ENCODE peak calls at places on chromosomes 6 and 20, in four cellular contexts. One of them, this sample, is unnamed.

GRCh38 chr20:40741507-40742106 is 52.6 kb upstream of the MAFB start:
- DNase-seq in activated naive CD8-positive, alpha-beta T cell treated with anti-CD3 and anti-CD28 coated beads, Interleukin-2, amount 50 U/mL, for 16 hours: no peak
- DNase-seq in NCI-H510A treated with DMSO at 0.1 percent for 48 hours: peak
- DNase-seq in GM12865: peak
- DNase-seq in this sample: peak

GRCh38 chr20:38714308-38714707 is 10.0 kb upstream of the SLC32A1 start:
- DNase-seq in activated naive CD8-positive, alpha-beta T cell treated with anti-CD3 and anti-CD28 coated beads, Interleukin-2, amount 50 U/mL, for 16 hours: no peak
- DNase-seq in NCI-H510A treated with DMSO at 0.1 percent for 48 hours: no peak
- DNase-seq in GM12865: no peak
- DNase-seq in this sample: no peak

GRCh38 chr20:37821691-37822655 is 81.0 kb upstream of the VSTM2L start:
- DNase-seq in GM12865: no peak
- DNase-seq in activated naive CD8-positive, alpha-beta T cell treated with anti-CD3 and anti-CD28 coated beads, Interleukin-2, amount 50 U/mL, for 16 hours: no peak
- DNase-seq in NCI-H510A treated with DMSO at 0.1 percent for 48 hours: no peak
- DNase-seq in this sample: no peak

GRCh38 chr6:26473758-26474438 is 16.1 kb downstream of the BTN2A1 start:
- DNase-seq in activated naive CD8-positive, alpha-beta T cell treated with anti-CD3 and anti-CD28 coated beads, Interleukin-2, amount 50 U/mL, for 16 hours: peak
- DNase-seq in NCI-H510A treated with DMSO at 0.1 percent for 48 hours: peak
- DNase-seq in GM12865: peak
- DNase-seq in this sample: peak

GRCh38 chr6:37867756-37868446 is 48.4 kb downstream of the ZFAND3 start:
- DNase-seq in GM12865: no peak
- DNase-seq in NCI-H510A treated with DMSO at 0.1 percent for 48 hours: no peak
- DNase-seq in activated naive CD8-positive, alpha-beta T cell treated with anti-CD3 and anti-CD28 coated beads, Interleukin-2, amount 50 U/mL, for 16 hours: no peak
- DNase-seq in this sample: no peak

GRCh38 chr6:33610057-33610456 is 11.1 kb upstream of the ITPR3 start:
- DNase-seq in GM12865: no peak
- DNase-seq in activated naive CD8-positive, alpha-beta T cell treated with anti-CD3 and anti-CD28 coated beads, Interleukin-2, amount 50 U/mL, for 16 hours: no peak
- DNase-seq in NCI-H510A treated with DMSO at 0.1 percent for 48 hours: no peak
- DNase-seq in this sample: no peak

GRCh38 chr6:16055852-16056251 is 73.0 kb upstream of the MYLIP start:
- DNase-seq in GM12865: no peak
- DNase-seq in activated naive CD8-positive, alpha-beta T cell treated with anti-CD3 and anti-CD28 coated beads, Interleukin-2, amount 50 U/mL, for 16 hours: no peak
- DNase-seq in NCI-H510A treated with DMSO at 0.1 percent for 48 hours: no peak
- DNase-seq in this sample: no peak

GRCh38 chr6:127933852-127934840 is 33.3 kb upstream of the THEMIS start:
- DNase-seq in NCI-H510A treated with DMSO at 0.1 percent for 48 hours: no peak
- DNase-seq in activated naive CD8-positive, alpha-beta T cell treated with anti-CD3 and anti-CD28 coated beads, Interleukin-2, amount 50 U/mL, for 16 hours: no peak
- DNase-seq in GM12865: no peak
- DNase-seq in this sample: no peak

GRCh38 chr6:35016417-35017221 is 124.5 kb downstream of the TCP11 start:
- DNase-seq in NCI-H510A treated with DMSO at 0.1 percent for 48 hours: peak
- DNase-seq in GM12865: no peak
- DNase-seq in activated naive CD8-positive, alpha-beta T cell treated with anti-CD3 and anti-CD28 coated beads, Interleukin-2, amount 50 U/mL, for 16 hours: no peak
- DNase-seq in this sample: no peak

GRCh38 chr6:139135578-139136545 is 982 bp downstream of the HECA start:
- DNase-seq in NCI-H510A treated with DMSO at 0.1 percent for 48 hours: no peak
- DNase-seq in activated naive CD8-positive, alpha-beta T cell treated with anti-CD3 and anti-CD28 coated beads, Interleukin-2, amount 50 U/mL, for 16 hours: no peak
- DNase-seq in GM12865: peak
- DNase-seq in this sample: peak

GRCh38 chr6:144897441-144897921 is 612.3 kb downstream of the UTRN start:
- DNase-seq in NCI-H510A treated with DMSO at 0.1 percent for 48 hours: no peak
- DNase-seq in GM12865: no peak
- DNase-seq in activated naive CD8-positive, alpha-beta T cell treated with anti-CD3 and anti-CD28 coated beads, Interleukin-2, amount 50 U/mL, for 16 hours: no peak
- DNase-seq in this sample: no peak

GRCh38 chr20:21901470-21902275 is 196.2 kb downstream of the PAX1 start:
- DNase-seq in NCI-H510A treated with DMSO at 0.1 percent for 48 hours: no peak
- DNase-seq in activated naive CD8-positive, alpha-beta T cell treated with anti-CD3 and anti-CD28 coated beads, Interleukin-2, amount 50 U/mL, for 16 hours: no peak
- DNase-seq in GM12865: no peak
- DNase-seq in this sample: no peak

This sample was measured in DND-41.